ENCODE peak calls at places on chromosomes 13 and 19, in ten cellular contexts. One of them, this sample, is unnamed.

GRCh38 chr19:916645-917322 is 349 bp upstream of the KISS1R start:
- DNase-seq in choroid plexus epithelial cell: no peak
- DNase-seq in ovary: no peak
- DNase-seq in amniotic stem cell: no peak
- DNase-seq in right cardiac atrium: no peak
- DNase-seq in astrocyte: no peak
- DNase-seq in endodermal cell: peak; percentile 79
- DNase-seq in activated B cell treated with CpG ODN at 0.5 μM for 24 hours: no peak
- DNase-seq in SK-N-SH: peak; percentile 71
- DNase-seq in memory B cell: no peak
- DNase-seq in this sample: peak; percentile 55

GRCh38 chr13:38543561-38543960 is 143.3 kb upstream of the FREM2 start:
- DNase-seq in choroid plexus epithelial cell: peak; percentile 26
- DNase-seq in endodermal cell: no peak
- DNase-seq in ovary: no peak
- DNase-seq in activated B cell treated with CpG ODN at 0.5 μM for 24 hours: no peak
- DNase-seq in astrocyte: peak; percentile 64
- DNase-seq in right cardiac atrium: no peak
- DNase-seq in memory B cell: no peak
- DNase-seq in amniotic stem cell: no peak
- DNase-seq in SK-N-SH: no peak
- DNase-seq in this sample: no peak

GRCh38 chr13:20788312-20788711 is 14.6 kb upstream of the EEF1AKMT1 start:
- DNase-seq in memory B cell: no peak
- DNase-seq in astrocyte: no peak
- DNase-seq in amniotic stem cell: no peak
- DNase-seq in right cardiac atrium: no peak
- DNase-seq in SK-N-SH: no peak
- DNase-seq in endodermal cell: no peak
- DNase-seq in choroid plexus epithelial cell: no peak
- DNase-seq in ovary: no peak
- DNase-seq in activated B cell treated with CpG ODN at 0.5 μM for 24 hours: no peak
- DNase-seq in this sample: no peak

GRCh38 chr13:68727165-68727564 is 1380.5 kb upstream of the ATXN8OS start:
- DNase-seq in endodermal cell: no peak
- DNase-seq in astrocyte: peak; percentile 63
- DNase-seq in choroid plexus epithelial cell: no peak
- DNase-seq in memory B cell: no peak
- DNase-seq in ovary: no peak
- DNase-seq in amniotic stem cell: no peak
- DNase-seq in activated B cell treated with CpG ODN at 0.5 μM for 24 hours: no peak
- DNase-seq in SK-N-SH: no peak
- DNase-seq in right cardiac atrium: no peak
- DNase-seq in this sample: no peak

GRCh38 chr13:41742917-41743552 is 217.9 kb downstream of the VWA8 start:
- DNase-seq in activated B cell treated with CpG ODN at 0.5 μM for 24 hours: no peak
- DNase-seq in amniotic stem cell: no peak
- DNase-seq in astrocyte: no peak
- DNase-seq in ovary: no peak
- DNase-seq in SK-N-SH: no peak
- DNase-seq in memory B cell: no peak
- DNase-seq in endodermal cell: no peak
- DNase-seq in right cardiac atrium: no peak
- DNase-seq in choroid plexus epithelial cell: no peak
- DNase-seq in this sample: no peak

GRCh38 chr19:19602136-19602712 is 16.3 kb downstream of the PBX4 start:
- DNase-seq in ovary: no peak
- DNase-seq in activated B cell treated with CpG ODN at 0.5 μM for 24 hours: no peak
- DNase-seq in amniotic stem cell: no peak
- DNase-seq in choroid plexus epithelial cell: no peak
- DNase-seq in memory B cell: no peak
- DNase-seq in astrocyte: no peak
- DNase-seq in endodermal cell: no peak
- DNase-seq in right cardiac atrium: no peak
- DNase-seq in SK-N-SH: no peak
- DNase-seq in this sample: no peak

GRCh38 chr13:81770868-81771505 is 1430.1 kb upstream of the SPRY2 start:
- DNase-seq in ovary: no peak
- DNase-seq in memory B cell: no peak
- DNase-seq in right cardiac atrium: no peak
- DNase-seq in SK-N-SH: no peak
- DNase-seq in choroid plexus epithelial cell: no peak
- DNase-seq in activated B cell treated with CpG ODN at 0.5 μM for 24 hours: no peak
- DNase-seq in amniotic stem cell: no peak
- DNase-seq in endodermal cell: peak; percentile 45
- DNase-seq in astrocyte: no peak
- DNase-seq in this sample: no peak

GRCh38 chr13:78194904-78195639 is 276.4 kb upstream of the EDNRB start:
- DNase-seq in choroid plexus epithelial cell: peak; percentile 2
- DNase-seq in activated B cell treated with CpG ODN at 0.5 μM for 24 hours: no peak
- DNase-seq in endodermal cell: peak; percentile 61
- DNase-seq in right cardiac atrium: no peak
- DNase-seq in memory B cell: no peak
- DNase-seq in amniotic stem cell: peak; percentile 10
- DNase-seq in ovary: no peak
- DNase-seq in astrocyte: peak; percentile 65
- DNase-seq in SK-N-SH: no peak
- DNase-seq in this sample: no peak

GRCh38 chr19:49064768-49065611 is at the start of gene NTF4:
- DNase-seq in endodermal cell: peak; percentile 92
- DNase-seq in choroid plexus epithelial cell: no peak
- DNase-seq in activated B cell treated with CpG ODN at 0.5 μM for 24 hours: no peak
- DNase-seq in ovary: no peak
- DNase-seq in memory B cell: no peak
- DNase-seq in SK-N-SH: peak; percentile 88
- DNase-seq in astrocyte: no peak
- DNase-seq in amniotic stem cell: no peak
- DNase-seq in right cardiac atrium: peak; percentile 75
- DNase-seq in this sample: peak; percentile 30

GRCh38 chr13:51638497-51638871 is 54.2 kb downstream of the WDFY2 start:
- DNase-seq in SK-N-SH: no peak
- DNase-seq in memory B cell: no peak
- DNase-seq in endodermal cell: no peak
- DNase-seq in choroid plexus epithelial cell: no peak
- DNase-seq in activated B cell treated with CpG ODN at 0.5 μM for 24 hours: no peak
- DNase-seq in astrocyte: peak; percentile 32
- DNase-seq in ovary: no peak
- DNase-seq in amniotic stem cell: no peak
- DNase-seq in right cardiac atrium: no peak
- DNase-seq in this sample: no peak

GRCh38 chr19:45779231-45780145 is 2.8 kb downstream of the DMPK start:
- DNase-seq in SK-N-SH: peak; percentile 89
- DNase-seq in choroid plexus epithelial cell: peak; percentile 52
- DNase-seq in memory B cell: peak; percentile 87
- DNase-seq in endodermal cell: peak; percentile 100
- DNase-seq in ovary: peak; percentile 95
- DNase-seq in right cardiac atrium: peak; percentile 94
- DNase-seq in astrocyte: no peak
- DNase-seq in amniotic stem cell: no peak
- DNase-seq in activated B cell treated with CpG ODN at 0.5 μM for 24 hours: peak; percentile 84
- DNase-seq in this sample: no peak

GRCh38 chr19:42532881-42533280 is 4.6 kb upstream of the CEACAM1 start:
- DNase-seq in amniotic stem cell: no peak
- DNase-seq in choroid plexus epithelial cell: no peak
- DNase-seq in memory B cell: no peak
- DNase-seq in activated B cell treated with CpG ODN at 0.5 μM for 24 hours: no peak
- DNase-seq in astrocyte: no peak
- DNase-seq in endodermal cell: no peak
- DNase-seq in ovary: no peak
- DNase-seq in right cardiac atrium: no peak
- DNase-seq in SK-N-SH: no peak
- DNase-seq in this sample: no peak

GRCh38 chr13:41428155-41428554 is 29.2 kb upstream of the RGCC start:
- DNase-seq in endodermal cell: peak; percentile 63
- DNase-seq in amniotic stem cell: no peak
- DNase-seq in SK-N-SH: peak; percentile 65
- DNase-seq in choroid plexus epithelial cell: no peak
- DNase-seq in right cardiac atrium: no peak
- DNase-seq in activated B cell treated with CpG ODN at 0.5 μM for 24 hours: no peak
- DNase-seq in astrocyte: no peak
- DNase-seq in memory B cell: peak; percentile 5
- DNase-seq in ovary: no peak
- DNase-seq in this sample: no peak

GRCh38 chr19:31285744-31286143 is 63.5 kb downstream of the TSHZ3 start:
- DNase-seq in SK-N-SH: no peak
- DNase-seq in memory B cell: no peak
- DNase-seq in activated B cell treated with CpG ODN at 0.5 μM for 24 hours: no peak
- DNase-seq in endodermal cell: no peak
- DNase-seq in astrocyte: peak; percentile 35
- DNase-seq in amniotic stem cell: no peak
- DNase-seq in choroid plexus epithelial cell: peak; percentile 51
- DNase-seq in ovary: peak; percentile 49
- DNase-seq in right cardiac atrium: no peak
- DNase-seq in this sample: no peak

GRCh38 chr13:97119899-97120745 is 102.0 kb upstream of the MBNL2 start:
- DNase-seq in memory B cell: no peak
- DNase-seq in SK-N-SH: no peak
- DNase-seq in ovary: no peak
- DNase-seq in endodermal cell: no peak
- DNase-seq in choroid plexus epithelial cell: peak; percentile 64
- DNase-seq in astrocyte: peak; percentile 58
- DNase-seq in activated B cell treated with CpG ODN at 0.5 μM for 24 hours: no peak
- DNase-seq in right cardiac atrium: no peak
- DNase-seq in amniotic stem cell: no peak
- DNase-seq in this sample: no peak

GRCh38 chr13:42497798-42498197 is 76.2 kb upstream of the TNFSF11 start:
- DNase-seq in activated B cell treated with CpG ODN at 0.5 μM for 24 hours: no peak
- DNase-seq in memory B cell: no peak
- DNase-seq in right cardiac atrium: no peak
- DNase-seq in amniotic stem cell: no peak
- DNase-seq in SK-N-SH: no peak
- DNase-seq in choroid plexus epithelial cell: peak; percentile 91
- DNase-seq in astrocyte: peak; percentile 65
- DNase-seq in endodermal cell: no peak
- DNase-seq in ovary: no peak
- DNase-seq in this sample: no peak

GRCh38 chr13:99442273-99442895 is 58.9 kb upstream of the TM9SF2 start:
- DNase-seq in memory B cell: peak; percentile 64
- DNase-seq in amniotic stem cell: no peak
- DNase-seq in SK-N-SH: peak; percentile 58
- DNase-seq in activated B cell treated with CpG ODN at 0.5 μM for 24 hours: no peak
- DNase-seq in choroid plexus epithelial cell: peak; percentile 75
- DNase-seq in endodermal cell: peak; percentile 74
- DNase-seq in right cardiac atrium: no peak
- DNase-seq in astrocyte: no peak
- DNase-seq in ovary: peak; percentile 50
- DNase-seq in this sample: peak; percentile 47

GRCh38 chr13:39417643-39418042 is 185.3 kb downstream of the LHFPL6 start:
- DNase-seq in choroid plexus epithelial cell: peak; percentile 80
- DNase-seq in ovary: no peak
- DNase-seq in activated B cell treated with CpG ODN at 0.5 μM for 24 hours: no peak
- DNase-seq in memory B cell: no peak
- DNase-seq in endodermal cell: peak; percentile 85
- DNase-seq in amniotic stem cell: no peak
- DNase-seq in astrocyte: peak; percentile 80
- DNase-seq in SK-N-SH: no peak
- DNase-seq in right cardiac atrium: peak; percentile 50
- DNase-seq in this sample: no peak

GRCh38 chr19:19822148-19822429 is 539 bp upstream of the ZNF506 start:
- DNase-seq in choroid plexus epithelial cell: peak; percentile 9
- DNase-seq in ovary: no peak
- DNase-seq in memory B cell: no peak
- DNase-seq in right cardiac atrium: no peak
- DNase-seq in SK-N-SH: peak; percentile 17
- DNase-seq in endodermal cell: no peak
- DNase-seq in astrocyte: no peak
- DNase-seq in amniotic stem cell: no peak
- DNase-seq in activated B cell treated with CpG ODN at 0.5 μM for 24 hours: no peak
- DNase-seq in this sample: peak; percentile 24

GRCh38 chr13:37984357-37984756 is 114.8 kb upstream of the TRPC4 start:
- DNase-seq in choroid plexus epithelial cell: no peak
- DNase-seq in endodermal cell: peak; percentile 57
- DNase-seq in activated B cell treated with CpG ODN at 0.5 μM for 24 hours: no peak
- DNase-seq in astrocyte: no peak
- DNase-seq in amniotic stem cell: no peak
- DNase-seq in right cardiac atrium: no peak
- DNase-seq in SK-N-SH: no peak
- DNase-seq in ovary: no peak
- DNase-seq in memory B cell: no peak
- DNase-seq in this sample: no peak

GRCh38 chr13:28022848-28023518 is 34.5 kb upstream of the URAD start:
- DNase-seq in astrocyte: peak; percentile 1
- DNase-seq in SK-N-SH: no peak
- DNase-seq in ovary: no peak
- DNase-seq in activated B cell treated with CpG ODN at 0.5 μM for 24 hours: no peak
- DNase-seq in choroid plexus epithelial cell: peak; percentile 63
- DNase-seq in amniotic stem cell: no peak
- DNase-seq in right cardiac atrium: no peak
- DNase-seq in memory B cell: no peak
- DNase-seq in endodermal cell: peak; percentile 72
- DNase-seq in this sample: no peak

GRCh38 chr19:2477141-2477710 is 1.3 kb downstream of the GADD45B start:
- DNase-seq in astrocyte: no peak
- DNase-seq in choroid plexus epithelial cell: peak; percentile 49
- DNase-seq in right cardiac atrium: peak; percentile 79
- DNase-seq in endodermal cell: peak; percentile 70
- DNase-seq in SK-N-SH: no peak
- DNase-seq in ovary: peak; percentile 50
- DNase-seq in amniotic stem cell: no peak
- DNase-seq in memory B cell: no peak
- DNase-seq in activated B cell treated with CpG ODN at 0.5 μM for 24 hours: peak; percentile 51
- DNase-seq in this sample: no peak

GRCh38 chr13:86020350-86021002 is 221.3 kb upstream of the SLITRK6 start:
- DNase-seq in memory B cell: no peak
- DNase-seq in choroid plexus epithelial cell: peak; percentile 96
- DNase-seq in ovary: no peak
- DNase-seq in activated B cell treated with CpG ODN at 0.5 μM for 24 hours: no peak
- DNase-seq in right cardiac atrium: no peak
- DNase-seq in endodermal cell: no peak
- DNase-seq in SK-N-SH: peak; percentile 2
- DNase-seq in astrocyte: peak; percentile 65
- DNase-seq in amniotic stem cell: no peak
- DNase-seq in this sample: no peak

GRCh38 chr19:49801966-49802661 is 11.0 kb downstream of the FUZ start:
- DNase-seq in endodermal cell: peak; percentile 94
- DNase-seq in memory B cell: no peak
- DNase-seq in right cardiac atrium: peak; percentile 96
- DNase-seq in amniotic stem cell: peak; percentile 52
- DNase-seq in astrocyte: peak; percentile 73
- DNase-seq in SK-N-SH: peak; percentile 97
- DNase-seq in ovary: peak; percentile 97
- DNase-seq in activated B cell treated with CpG ODN at 0.5 μM for 24 hours: no peak
- DNase-seq in choroid plexus epithelial cell: peak; percentile 93
- DNase-seq in this sample: peak; percentile 86

GRCh38 chr13:111388851-111389500 is 68.5 kb downstream of the TEX29 start:
- DNase-seq in astrocyte: no peak
- DNase-seq in SK-N-SH: no peak
- DNase-seq in amniotic stem cell: no peak
- DNase-seq in ovary: no peak
- DNase-seq in endodermal cell: peak; percentile 36
- DNase-seq in activated B cell treated with CpG ODN at 0.5 μM for 24 hours: no peak
- DNase-seq in memory B cell: no peak
- DNase-seq in choroid plexus epithelial cell: no peak
- DNase-seq in right cardiac atrium: no peak
- DNase-seq in this sample: no peak